ENCODE peak calls at places on chromosomes 1 and 21, in seven cellular contexts. N, G, H, Q, Y, P and C are unnamed samples.

GRCh38 chr21:46518983-46519583 is 60.4 kb downstream of the DIP2A start:
- DNase-seq in H (no peak), Q (no peak), N (no peak), P (no peak), Y (peak; percentile 18), G (no peak), C (no peak)

GRCh38 chr1:5982276-5982675 is 9.9 kb downstream of the NPHP4 start:
- DNase-seq in G (no peak), P (no peak), Q (no peak), H (no peak), N (no peak), Y (no peak), C (no peak)

GRCh38 chr1:221837886-221838285 is 96.0 kb upstream of the DUSP10 start:
- DNase-seq in Y (no peak), N (no peak), P (no peak), Q (no peak), G (no peak), H (no peak), C (no peak)

GRCh38 chr1:9874959-9875635 is 35.0 kb downstream of the CTNNBIP1 start:
- DNase-seq in G (peak; percentile 76), H (peak; percentile 72), P (peak; percentile 75), Y (peak; percentile 72), N (peak; percentile 95), Q (peak; percentile 81), C (peak; percentile 84)

GRCh38 chr1:41006942-41007865 is 14.3 kb downstream of the SLFNL1 start:
- DNase-seq in P (no peak), Y (no peak), H (no peak), G (peak; percentile 99), Q (no peak), N (no peak), C (peak; percentile 21)

GRCh38 chr1:38005195-38006007 is at the start of gene FHL3:
- DNase-seq in P (peak; percentile 66), Y (peak; percentile 38), G (peak; percentile 54), N (peak; percentile 89), Q (no peak), H (peak; percentile 64), C (peak; percentile 34)

GRCh38 chr1:27388337-27389005 is 4.0 kb upstream of the GPR3 start:
- DNase-seq in H (peak; percentile 81), N (peak; percentile 89), G (peak; percentile 73), Y (no peak), Q (peak; percentile 76), P (peak; percentile 85), C (peak; percentile 56)

GRCh38 chr1:214952648-214953047 is 129.9 kb upstream of the KCNK2 start:
- DNase-seq in H (no peak), G (no peak), Q (no peak), N (peak; percentile 85), P (no peak), Y (no peak), C (no peak)

GRCh38 chr1:184075040-184076029 is 23.8 kb downstream of the TSEN15 start:
- DNase-seq in P (peak; percentile 15), H (peak; percentile 55), G (peak; percentile 64), Y (peak; percentile 84), N (peak; percentile 73), Q (peak; percentile 49), C (peak; percentile 46)

GRCh38 chr1:36222481-36223372 is 1.5 kb upstream of the THRAP3 start:
- DNase-seq in P (peak; percentile 11), Y (no peak), Q (no peak), G (no peak), H (no peak), N (peak; percentile 32), C (no peak)

GRCh38 chr1:27203946-27204345 is 30.5 kb upstream of the WDTC1 start:
- DNase-seq in H (no peak), G (no peak), Y (no peak), N (no peak), P (no peak), Q (no peak), C (peak; percentile 12)

GRCh38 chr21:23986214-23986613 is 1621.1 kb downstream of the MRPL39 start:
- DNase-seq in G (peak; percentile 2), Y (no peak), N (no peak), Q (no peak), P (no peak), H (no peak), C (no peak)

GRCh38 chr1:177122461-177122860 is 42.1 kb downstream of the ASTN1 start:
- DNase-seq in Q (no peak), N (no peak), H (no peak), P (no peak), G (no peak), Y (no peak), C (no peak)

GRCh38 chr1:79711001-79711431 is 704.5 kb upstream of the ADGRL4 start:
- DNase-seq in P (no peak), Y (peak; percentile 29), Q (peak; percentile 61), G (no peak), N (no peak), H (no peak), C (peak; percentile 76)

GRCh38 chr1:217272385-217272784 is 358.5 kb downstream of the GPATCH2 start:
- DNase-seq in Q (no peak), P (no peak), G (no peak), N (no peak), H (no peak), Y (peak; percentile 76), C (peak; percentile 82)

GRCh38 chr1:16183157-16183556 is 27.3 kb upstream of the EPHA2 start:
- DNase-seq in N (no peak), P (no peak), H (no peak), G (peak; percentile 99), Y (peak; percentile 87), Q (no peak), C (peak; percentile 60)

GRCh38 chr1:32622806-32623694 is 27.3 kb downstream of the ZBTB8OS start:
- DNase-seq in Y (no peak), P (no peak), Q (no peak), H (no peak), G (no peak), N (no peak), C (no peak)

GRCh38 chr1:216057947-216058346 is 365.3 kb downstream of the USH2A start:
- DNase-seq in Q (no peak), Y (no peak), N (no peak), H (no peak), G (no peak), P (no peak), C (no peak)

GRCh38 chr1:202148391-202148790 is 3.9 kb upstream of the ARL8A start:
- DNase-seq in Y (no peak), H (no peak), P (no peak), N (no peak), G (no peak), Q (no peak), C (no peak)

GRCh38 chr1:197807216-197807615 is 31.9 kb upstream of the DENND1B start:
- DNase-seq in H (no peak), N (no peak), P (no peak), Y (no peak), Q (no peak), G (no peak), C (no peak)

GRCh38 chr1:54475357-54476230 is 69.4 kb upstream of the SSBP3 start:
- DNase-seq in H (no peak), G (no peak), P (no peak), Y (no peak), N (peak; percentile 81), Q (no peak), C (no peak)

GRCh38 chr21:16287060-16287459 is 557.3 kb downstream of the USP25 start:
- DNase-seq in H (no peak), P (no peak), Y (no peak), Q (no peak), G (no peak), N (no peak), C (no peak)

GRCh38 chr21:44427241-44428120 is 27.8 kb upstream of the LRRC3 start:
- DNase-seq in Q (no peak), N (no peak), G (no peak), P (no peak), H (no peak), Y (no peak), C (no peak)

GRCh38 chr1:8321612-8322011 is 3.7 kb downstream of the SLC45A1 start:
- DNase-seq in Q (no peak), P (no peak), G (no peak), H (no peak), Y (no peak), N (no peak), C (no peak)
- H3K4me3 ChIP-seq in Q (no peak overlapping the region), P (no peak overlapping the region), G (no peak overlapping the region), H (no peak overlapping the region), Y (no peak overlapping the region), N (no peak overlapping the region), C (no peak overlapping the region)

DNA sequence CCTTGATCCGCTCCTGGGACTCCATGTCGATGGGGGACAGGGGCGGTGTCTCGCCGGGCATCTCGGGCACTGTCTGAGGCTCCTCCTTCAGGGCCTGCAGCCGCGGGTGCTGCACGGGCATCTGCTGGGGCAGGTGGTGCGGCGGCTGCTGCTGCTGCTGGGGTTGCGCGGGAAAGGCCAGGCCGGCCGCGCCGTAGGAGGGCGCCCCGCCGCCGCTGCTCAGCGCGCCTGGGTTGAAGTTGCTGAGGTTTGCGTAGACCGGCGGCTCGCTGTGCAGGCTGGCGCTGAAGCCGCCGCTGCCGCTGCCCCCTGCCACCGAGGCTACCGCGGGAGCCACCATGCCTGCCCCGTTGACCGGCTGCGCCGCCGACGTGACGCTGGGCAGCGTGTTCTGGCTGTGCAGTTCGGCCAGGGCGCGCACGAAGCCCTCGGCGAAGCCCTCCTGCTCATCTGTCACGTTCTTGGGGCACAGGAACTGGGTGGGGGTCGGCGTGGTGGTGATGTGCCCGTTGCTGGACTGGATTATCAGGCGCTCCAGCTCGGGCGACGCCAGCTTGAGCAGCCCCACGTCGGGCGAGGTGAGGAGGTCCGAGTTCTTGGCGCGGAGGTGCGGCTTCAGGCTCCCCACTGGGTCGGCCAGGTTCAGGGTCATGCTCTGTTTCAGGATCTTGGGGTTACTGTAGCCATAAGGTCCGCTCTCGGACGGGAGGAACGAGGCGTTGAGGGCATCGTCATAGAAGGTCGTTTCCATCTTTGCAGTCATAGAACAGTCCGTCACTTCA is 1.3 kb downstream of the JUN start:
- DNase-seq in N (peak; percentile 64), G (peak; percentile 34), Q (peak; percentile 57), H (peak; percentile 63), P (peak; percentile 78), Y (peak; percentile 42), C (peak; percentile 60)
- TF ChIP-seq CTCF in N (peak; percentile 61), G (no peak), Q (no peak), H (no peak), P (no peak), Y (no peak), C (no peak)

DNA sequence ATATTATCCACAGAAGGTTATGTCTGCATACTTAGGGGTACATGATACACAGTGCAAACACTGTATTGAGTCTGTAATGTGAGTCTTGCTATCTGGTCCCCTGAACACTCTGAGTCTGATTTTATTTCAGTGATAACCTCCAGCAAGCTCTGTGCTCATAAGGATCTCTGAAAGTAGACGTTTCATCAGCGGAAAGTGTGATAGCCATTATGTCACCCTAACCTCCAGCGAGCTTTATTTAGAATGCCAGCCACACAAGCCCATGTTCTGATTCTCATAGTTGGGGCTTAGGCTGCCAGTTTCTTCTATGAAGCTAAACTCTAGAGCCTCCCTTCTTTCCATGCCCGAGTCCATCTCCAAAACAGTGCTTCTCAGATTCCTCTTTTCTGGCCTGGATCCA is 3.3 kb downstream of the NR5A2 start:
- DNase-seq in H (no peak), Y (no peak), Q (peak; percentile 15), G (no peak), P (no peak), N (no peak), C (no peak)
- H3K4me3 ChIP-seq in H (no peak overlapping the region), Y (no peak overlapping the region), Q (peak overlapping the region; percentile 2), G (no peak overlapping the region), P (peak overlapping the region; percentile 60), N (no peak overlapping the region), C (no peak overlapping the region)

DNA sequence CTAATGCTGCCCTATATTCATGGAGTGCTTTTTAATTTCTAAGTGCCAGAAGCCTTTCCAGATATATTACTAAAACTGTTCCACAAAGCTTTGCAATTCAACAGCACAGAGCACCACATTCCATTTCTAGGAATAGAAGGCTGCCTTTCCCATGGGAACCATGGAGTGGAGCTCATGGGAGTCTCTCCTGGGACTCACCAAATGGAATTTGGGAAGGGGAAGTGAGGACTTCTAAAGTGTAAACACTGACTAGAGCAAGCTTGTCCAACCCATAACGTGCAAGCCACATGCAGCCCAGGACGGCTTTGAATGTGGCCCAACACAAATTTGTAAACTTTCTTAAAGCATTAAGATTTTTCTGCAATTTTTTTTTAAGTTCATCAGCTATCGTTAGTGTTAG is 190.4 kb upstream of the TNR start:
- DNase-seq in Q (no peak), P (no peak), N (peak; percentile 79), Y (peak; percentile 10), G (peak; percentile 10), H (no peak), C (no peak)
- TF ChIP-seq CTCF in Q (no peak), P (no peak), N (peak; percentile 37), Y (no peak), G (no peak), H (no peak), C (no peak)